ENCODE peak calls at places on chromosome 7, in five cellular contexts. One of them, this sample, is unnamed.

GRCh38 chr7:138125119-138125518 is 48.9 kb downstream of the AKR1D1 start:
- DNase-seq in SJSA1: no peak
- DNase-seq in BE2C: no peak
- DNase-seq in HCT116: no peak
- DNase-seq in A549: peak; percentile 9
- DNase-seq in this sample: peak; percentile 21

GRCh38 chr7:151010307-151011096 is 13.8 kb downstream of the ATG9B start:
- DNase-seq in BE2C: no peak
- DNase-seq in HCT116: no peak
- DNase-seq in SJSA1: no peak
- DNase-seq in A549: no peak
- DNase-seq in this sample: peak; percentile 32

GRCh38 chr7:140081774-140082425 is 19.1 kb upstream of the PARP12 start:
- DNase-seq in HCT116: no peak
- DNase-seq in A549: no peak
- DNase-seq in BE2C: no peak
- DNase-seq in SJSA1: no peak
- DNase-seq in this sample: no peak

GRCh38 chr7:40887099-40887498 is 752.3 kb downstream of the SUGCT start:
- DNase-seq in HCT116: no peak
- DNase-seq in SJSA1: no peak
- DNase-seq in BE2C: no peak
- DNase-seq in A549: no peak
- DNase-seq in this sample: peak; percentile 49

GRCh38 chr7:30330134-30331111 is 46.0 kb downstream of the ZNRF2 start:
- DNase-seq in BE2C: no peak
- DNase-seq in A549: no peak
- DNase-seq in SJSA1: no peak
- DNase-seq in HCT116: no peak
- DNase-seq in this sample: no peak

GRCh38 chr7:104971290-104972071 is 42.5 kb upstream of the KMT2E start:
- DNase-seq in A549: peak; percentile 35
- DNase-seq in HCT116: no peak
- DNase-seq in SJSA1: peak; percentile 21
- DNase-seq in BE2C: no peak
- DNase-seq in this sample: peak; percentile 73

GRCh38 chr7:79434098-79434497 is 19.4 kb downstream of the MAGI2 start:
- DNase-seq in BE2C: no peak
- DNase-seq in A549: no peak
- DNase-seq in SJSA1: no peak
- DNase-seq in HCT116: no peak
- DNase-seq in this sample: peak; percentile 39

GRCh38 chr7:69553190-69553589 is 45.1 kb upstream of the AUTS2 start:
- DNase-seq in SJSA1: no peak
- DNase-seq in HCT116: no peak
- DNase-seq in BE2C: no peak
- DNase-seq in A549: no peak
- DNase-seq in this sample: no peak

GRCh38 chr7:74084722-74085578 is 1.3 kb downstream of the LIMK1 start:
- DNase-seq in SJSA1: no peak
- DNase-seq in A549: no peak
- DNase-seq in BE2C: no peak
- DNase-seq in HCT116: no peak
- DNase-seq in this sample: no peak

GRCh38 chr7:74083117-74083876 is at the start of gene LIMK1:
- DNase-seq in SJSA1: peak; percentile 66
- DNase-seq in A549: peak; percentile 75
- DNase-seq in BE2C: peak; percentile 90
- DNase-seq in HCT116: no peak
- DNase-seq in this sample: peak; percentile 82

GRCh38 chr7:74078461-74078860 is 5.1 kb upstream of the LIMK1 start:
- DNase-seq in SJSA1: no peak
- DNase-seq in BE2C: no peak
- DNase-seq in HCT116: no peak
- DNase-seq in A549: no peak
- DNase-seq in this sample: no peak

GRCh38 chr7:74083928-74084721 is 521 bp downstream of the LIMK1 start:
- DNase-seq in SJSA1: peak; percentile 59
- DNase-seq in HCT116: no peak
- DNase-seq in A549: peak; percentile 58
- DNase-seq in BE2C: peak; percentile 50
- DNase-seq in this sample: peak; percentile 48

GRCh38 chr7:74082770-74083116 is 861 bp upstream of the LIMK1 start:
- DNase-seq in A549: no peak
- DNase-seq in HCT116: no peak
- DNase-seq in BE2C: no peak
- DNase-seq in SJSA1: no peak
- DNase-seq in this sample: no peak
- H3K4me3 ChIP-seq in A549: no peak overlapping the region
- H3K4me3 ChIP-seq in HCT116: no peak overlapping the region
- H3K4me3 ChIP-seq in BE2C: no peak overlapping the region
- H3K4me3 ChIP-seq in SJSA1: no peak overlapping the region
- H3K4me3 ChIP-seq in this sample: no peak overlapping the region

GRCh38 chr7:115477193-115477651 is 553.3 kb downstream of the TFEC start:
- DNase-seq in HCT116: no peak
- DNase-seq in BE2C: no peak
- DNase-seq in A549: no peak
- DNase-seq in SJSA1: no peak
- DNase-seq in this sample: peak; percentile 26
- H3K4me3 ChIP-seq in HCT116: no peak overlapping the region
- H3K4me3 ChIP-seq in BE2C: no peak overlapping the region
- H3K4me3 ChIP-seq in A549: peak overlapping the region; percentile 5
- H3K4me3 ChIP-seq in SJSA1: no peak overlapping the region
- H3K4me3 ChIP-seq in this sample: peak overlapping the region; percentile 50

DNA sequence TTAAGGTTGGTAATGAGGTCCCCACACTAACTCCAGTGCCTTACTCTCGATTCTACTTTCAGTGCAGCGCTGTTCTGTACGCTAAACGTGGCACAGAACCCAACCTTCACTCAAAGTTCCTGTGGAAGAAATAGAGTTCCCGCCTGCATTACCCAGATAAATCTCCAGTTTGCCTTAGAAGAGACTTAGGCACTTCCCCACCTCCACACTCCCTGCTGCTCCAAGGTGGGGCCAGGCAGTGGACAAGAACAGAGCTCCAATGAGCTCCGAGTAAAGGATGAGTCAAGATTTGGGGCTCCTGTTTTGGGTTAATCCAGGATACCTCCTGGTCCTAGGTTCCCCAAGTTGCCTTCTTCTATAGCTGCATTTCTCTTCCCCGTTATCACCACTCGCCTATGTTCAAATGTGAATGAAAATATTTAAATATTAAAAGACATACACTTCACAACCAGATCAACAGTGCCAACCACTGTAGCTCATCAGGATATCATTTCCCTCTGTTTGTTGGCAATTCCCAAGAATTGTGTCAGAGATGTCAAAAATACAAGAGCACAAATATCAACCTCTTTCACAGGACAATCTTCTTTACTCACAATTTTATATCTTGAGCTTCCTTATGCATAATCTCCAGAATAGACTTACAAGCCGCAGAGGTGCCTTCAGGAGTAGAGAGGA is 48.0 kb downstream of the MALSU1 start:
- DNase-seq in BE2C: no peak
- DNase-seq in A549: no peak
- DNase-seq in SJSA1: peak; percentile 49
- DNase-seq in HCT116: no peak
- DNase-seq in this sample: no peak
- H3K4me3 ChIP-seq in BE2C: no peak overlapping the region
- H3K4me3 ChIP-seq in A549: peak overlapping the region; percentile 5
- H3K4me3 ChIP-seq in SJSA1: peak overlapping the region; percentile 42
- H3K4me3 ChIP-seq in HCT116: peak overlapping the region; percentile 39
- H3K4me3 ChIP-seq in this sample: peak overlapping the region; percentile 33

DNA sequence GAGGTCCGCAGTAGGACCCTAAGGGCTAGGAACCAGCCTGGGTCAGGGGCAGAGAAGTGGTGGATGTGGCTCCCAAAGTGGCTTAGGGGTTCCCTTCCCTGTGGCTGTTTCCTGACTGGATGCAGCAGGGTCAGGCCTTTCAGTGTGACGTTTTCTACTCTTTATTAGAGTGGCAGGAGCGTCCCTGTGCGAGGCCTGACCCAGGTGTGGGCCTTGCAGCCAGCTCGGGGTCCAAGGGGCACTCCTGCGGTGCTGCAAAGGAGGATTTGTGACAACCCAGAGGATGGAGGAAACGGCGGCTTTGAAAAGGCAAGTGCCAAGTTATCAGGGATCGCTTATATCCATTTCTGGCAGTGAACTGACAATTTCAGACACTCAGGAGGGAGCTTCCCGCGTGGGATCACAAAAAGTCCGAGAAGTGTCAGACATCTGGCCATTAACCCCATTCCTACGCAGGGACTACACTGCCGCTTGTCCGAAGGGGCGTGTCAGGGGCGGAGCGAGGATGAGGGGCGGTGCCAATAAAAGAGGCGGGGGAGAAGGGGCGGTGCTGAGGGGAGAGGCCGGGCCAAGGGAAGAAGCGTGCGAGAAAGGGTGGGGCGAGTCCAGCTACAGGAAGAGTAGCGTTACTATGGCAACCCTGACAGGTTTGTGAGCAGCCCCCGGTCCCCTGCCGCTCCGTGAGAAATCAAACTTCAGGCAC is 98.8 kb upstream of the ZNF722 start:
- DNase-seq in A549: no peak
- DNase-seq in SJSA1: no peak
- DNase-seq in HCT116: no peak
- DNase-seq in BE2C: peak; percentile 51
- DNase-seq in this sample: no peak
- H3K4me3 ChIP-seq in A549: no peak overlapping the region
- H3K4me3 ChIP-seq in SJSA1: no peak overlapping the region
- H3K4me3 ChIP-seq in HCT116: no peak overlapping the region
- H3K4me3 ChIP-seq in BE2C: peak overlapping the region; percentile 53
- H3K4me3 ChIP-seq in this sample: no peak overlapping the region